ENCODE peak calls at places on chromosomes 11 and 22, in six cellular contexts. One of them, this sample, is unnamed.

GRCh38 chr11:15667127-15667725 is 552.5 kb downstream of the INSC start:
- DNase-seq in stimulated activated CD8-positive, alpha-beta memory T cell treated with anti-CD3 and anti-CD28 coated beads, Interleukin-4, amount 100 ng/mL, for 48 hours: no peak
- DNase-seq in pancreas: no peak
- DNase-seq in HTR-8/SVneo: no peak
- DNase-seq in activated T-cell treated with anti-CD3 and anti-CD28 coated beads for 1 hour: no peak
- DNase-seq in Peyer's patch: no peak
- DNase-seq in this sample: no peak

GRCh38 chr22:28112548-28113043 is 193.5 kb upstream of the PITPNB start:
- DNase-seq in stimulated activated CD8-positive, alpha-beta memory T cell treated with anti-CD3 and anti-CD28 coated beads, Interleukin-4, amount 100 ng/mL, for 48 hours: no peak
- DNase-seq in pancreas: no peak
- DNase-seq in HTR-8/SVneo: peak; percentile 12
- DNase-seq in activated T-cell treated with anti-CD3 and anti-CD28 coated beads for 1 hour: no peak
- DNase-seq in Peyer's patch: no peak
- DNase-seq in this sample: no peak

GRCh38 chr11:1876361-1877063 is 15.2 kb downstream of the PRR33 start:
- DNase-seq in stimulated activated CD8-positive, alpha-beta memory T cell treated with anti-CD3 and anti-CD28 coated beads, Interleukin-4, amount 100 ng/mL, for 48 hours: peak; percentile 59
- DNase-seq in pancreas: peak; percentile 25
- DNase-seq in HTR-8/SVneo: peak; percentile 35
- DNase-seq in activated T-cell treated with anti-CD3 and anti-CD28 coated beads for 1 hour: no peak
- DNase-seq in Peyer's patch: peak; percentile 73
- DNase-seq in this sample: no peak

GRCh38 chr11:63443714-63444113 is 47.3 kb downstream of the PLAAT5 start:
- DNase-seq in stimulated activated CD8-positive, alpha-beta memory T cell treated with anti-CD3 and anti-CD28 coated beads, Interleukin-4, amount 100 ng/mL, for 48 hours: peak; percentile 28
- DNase-seq in pancreas: no peak
- DNase-seq in HTR-8/SVneo: no peak
- DNase-seq in activated T-cell treated with anti-CD3 and anti-CD28 coated beads for 1 hour: no peak
- DNase-seq in Peyer's patch: no peak
- DNase-seq in this sample: no peak

GRCh38 chr11:129418039-129418438 is 42.4 kb downstream of the BARX2 start:
- DNase-seq in stimulated activated CD8-positive, alpha-beta memory T cell treated with anti-CD3 and anti-CD28 coated beads, Interleukin-4, amount 100 ng/mL, for 48 hours: no peak
- DNase-seq in pancreas: no peak
- DNase-seq in HTR-8/SVneo: no peak
- DNase-seq in activated T-cell treated with anti-CD3 and anti-CD28 coated beads for 1 hour: no peak
- DNase-seq in Peyer's patch: no peak
- DNase-seq in this sample: no peak

GRCh38 chr22:19974233-19974861 is 32.7 kb upstream of the TXNRD2 start:
- DNase-seq in stimulated activated CD8-positive, alpha-beta memory T cell treated with anti-CD3 and anti-CD28 coated beads, Interleukin-4, amount 100 ng/mL, for 48 hours: no peak
- DNase-seq in pancreas: no peak
- DNase-seq in HTR-8/SVneo: peak; percentile 35
- DNase-seq in activated T-cell treated with anti-CD3 and anti-CD28 coated beads for 1 hour: no peak
- DNase-seq in Peyer's patch: no peak
- DNase-seq in this sample: no peak

GRCh38 chr11:120089036-120090001 is 48.6 kb downstream of the TRIM29 start:
- DNase-seq in stimulated activated CD8-positive, alpha-beta memory T cell treated with anti-CD3 and anti-CD28 coated beads, Interleukin-4, amount 100 ng/mL, for 48 hours: no peak
- DNase-seq in pancreas: no peak
- DNase-seq in HTR-8/SVneo: no peak
- DNase-seq in activated T-cell treated with anti-CD3 and anti-CD28 coated beads for 1 hour: no peak
- DNase-seq in Peyer's patch: no peak
- DNase-seq in this sample: no peak

GRCh38 chr11:121300313-121300971 is 7.9 kb downstream of the SC5D start:
- DNase-seq in stimulated activated CD8-positive, alpha-beta memory T cell treated with anti-CD3 and anti-CD28 coated beads, Interleukin-4, amount 100 ng/mL, for 48 hours: no peak
- DNase-seq in pancreas: no peak
- DNase-seq in HTR-8/SVneo: no peak
- DNase-seq in activated T-cell treated with anti-CD3 and anti-CD28 coated beads for 1 hour: no peak
- DNase-seq in Peyer's patch: no peak
- DNase-seq in this sample: no peak

GRCh38 chr22:41193829-41194228 is 11.3 kb upstream of the L3MBTL2 start:
- DNase-seq in stimulated activated CD8-positive, alpha-beta memory T cell treated with anti-CD3 and anti-CD28 coated beads, Interleukin-4, amount 100 ng/mL, for 48 hours: no peak
- DNase-seq in pancreas: no peak
- DNase-seq in HTR-8/SVneo: no peak
- DNase-seq in activated T-cell treated with anti-CD3 and anti-CD28 coated beads for 1 hour: no peak
- DNase-seq in Peyer's patch: no peak
- DNase-seq in this sample: no peak

GRCh38 chr11:103051986-103052385 is 40.0 kb downstream of the DCUN1D5 start:
- DNase-seq in stimulated activated CD8-positive, alpha-beta memory T cell treated with anti-CD3 and anti-CD28 coated beads, Interleukin-4, amount 100 ng/mL, for 48 hours: no peak
- DNase-seq in pancreas: no peak
- DNase-seq in HTR-8/SVneo: no peak
- DNase-seq in activated T-cell treated with anti-CD3 and anti-CD28 coated beads for 1 hour: no peak
- DNase-seq in Peyer's patch: no peak
- DNase-seq in this sample: no peak

GRCh38 chr11:67298786-67299185 is 4.5 kb upstream of the SSH3 start:
- DNase-seq in stimulated activated CD8-positive, alpha-beta memory T cell treated with anti-CD3 and anti-CD28 coated beads, Interleukin-4, amount 100 ng/mL, for 48 hours: no peak
- DNase-seq in pancreas: no peak
- DNase-seq in HTR-8/SVneo: no peak
- DNase-seq in activated T-cell treated with anti-CD3 and anti-CD28 coated beads for 1 hour: no peak
- DNase-seq in Peyer's patch: peak; percentile 29
- DNase-seq in this sample: no peak

GRCh38 chr22:44357962-44358553 is 45.3 kb upstream of the SHISAL1 start:
- DNase-seq in stimulated activated CD8-positive, alpha-beta memory T cell treated with anti-CD3 and anti-CD28 coated beads, Interleukin-4, amount 100 ng/mL, for 48 hours: no peak
- DNase-seq in pancreas: no peak
- DNase-seq in HTR-8/SVneo: no peak
- DNase-seq in activated T-cell treated with anti-CD3 and anti-CD28 coated beads for 1 hour: no peak
- DNase-seq in Peyer's patch: peak; percentile 51
- DNase-seq in this sample: no peak

GRCh38 chr11:7672960-7673723 is at the start of gene CYB5R2:
- DNase-seq in stimulated activated CD8-positive, alpha-beta memory T cell treated with anti-CD3 and anti-CD28 coated beads, Interleukin-4, amount 100 ng/mL, for 48 hours: peak; percentile 33
- DNase-seq in pancreas: peak; percentile 74
- DNase-seq in HTR-8/SVneo: no peak
- DNase-seq in activated T-cell treated with anti-CD3 and anti-CD28 coated beads for 1 hour: no peak
- DNase-seq in Peyer's patch: peak; percentile 80
- DNase-seq in this sample: no peak

GRCh38 chr22:22810018-22810427 is 77.6 kb upstream of the IGLL5 start:
- DNase-seq in stimulated activated CD8-positive, alpha-beta memory T cell treated with anti-CD3 and anti-CD28 coated beads, Interleukin-4, amount 100 ng/mL, for 48 hours: peak; percentile 75
- DNase-seq in pancreas: no peak
- DNase-seq in HTR-8/SVneo: no peak
- DNase-seq in activated T-cell treated with anti-CD3 and anti-CD28 coated beads for 1 hour: peak; percentile 62
- DNase-seq in Peyer's patch: no peak
- DNase-seq in this sample: peak; percentile 76

GRCh38 chr11:118899296-118899688 is 15.6 kb downstream of the CXCR5 start:
- DNase-seq in stimulated activated CD8-positive, alpha-beta memory T cell treated with anti-CD3 and anti-CD28 coated beads, Interleukin-4, amount 100 ng/mL, for 48 hours: no peak
- DNase-seq in pancreas: no peak
- DNase-seq in HTR-8/SVneo: no peak
- DNase-seq in activated T-cell treated with anti-CD3 and anti-CD28 coated beads for 1 hour: no peak
- DNase-seq in Peyer's patch: no peak
- DNase-seq in this sample: no peak

GRCh38 chr22:19805821-19806212 is 45.2 kb downstream of the TBX1 start:
- DNase-seq in stimulated activated CD8-positive, alpha-beta memory T cell treated with anti-CD3 and anti-CD28 coated beads, Interleukin-4, amount 100 ng/mL, for 48 hours: no peak
- DNase-seq in pancreas: no peak
- DNase-seq in HTR-8/SVneo: no peak
- DNase-seq in activated T-cell treated with anti-CD3 and anti-CD28 coated beads for 1 hour: no peak
- DNase-seq in Peyer's patch: no peak
- DNase-seq in this sample: no peak

GRCh38 chr22:23565942-23566715 is 14.0 kb downstream of the IGLL1 start:
- DNase-seq in stimulated activated CD8-positive, alpha-beta memory T cell treated with anti-CD3 and anti-CD28 coated beads, Interleukin-4, amount 100 ng/mL, for 48 hours: no peak
- DNase-seq in pancreas: peak; percentile 20
- DNase-seq in HTR-8/SVneo: no peak
- DNase-seq in activated T-cell treated with anti-CD3 and anti-CD28 coated beads for 1 hour: no peak
- DNase-seq in Peyer's patch: peak; percentile 44
- DNase-seq in this sample: no peak

GRCh38 chr11:34481307-34481706 is 32.3 kb downstream of the ELF5 start:
- DNase-seq in stimulated activated CD8-positive, alpha-beta memory T cell treated with anti-CD3 and anti-CD28 coated beads, Interleukin-4, amount 100 ng/mL, for 48 hours: no peak
- DNase-seq in pancreas: no peak
- DNase-seq in HTR-8/SVneo: no peak
- DNase-seq in activated T-cell treated with anti-CD3 and anti-CD28 coated beads for 1 hour: no peak
- DNase-seq in Peyer's patch: no peak
- DNase-seq in this sample: no peak

GRCh38 chr11:119196833-119197483 is 9.2 kb upstream of the CBL start:
- DNase-seq in stimulated activated CD8-positive, alpha-beta memory T cell treated with anti-CD3 and anti-CD28 coated beads, Interleukin-4, amount 100 ng/mL, for 48 hours: peak; percentile 71
- DNase-seq in pancreas: peak; percentile 69
- DNase-seq in HTR-8/SVneo: peak; percentile 87
- DNase-seq in activated T-cell treated with anti-CD3 and anti-CD28 coated beads for 1 hour: peak; percentile 56
- DNase-seq in Peyer's patch: no peak
- DNase-seq in this sample: peak; percentile 51

GRCh38 chr22:47307812-47308211 is 545.4 kb downstream of the TBC1D22A start:
- DNase-seq in stimulated activated CD8-positive, alpha-beta memory T cell treated with anti-CD3 and anti-CD28 coated beads, Interleukin-4, amount 100 ng/mL, for 48 hours: no peak
- DNase-seq in pancreas: no peak
- DNase-seq in HTR-8/SVneo: no peak
- DNase-seq in activated T-cell treated with anti-CD3 and anti-CD28 coated beads for 1 hour: no peak
- DNase-seq in Peyer's patch: no peak
- DNase-seq in this sample: no peak

GRCh38 chr22:36510966-36511881 is 4.4 kb upstream of the FOXRED2 start:
- DNase-seq in stimulated activated CD8-positive, alpha-beta memory T cell treated with anti-CD3 and anti-CD28 coated beads, Interleukin-4, amount 100 ng/mL, for 48 hours: peak; percentile 49
- DNase-seq in pancreas: no peak
- DNase-seq in HTR-8/SVneo: peak; percentile 40
- DNase-seq in activated T-cell treated with anti-CD3 and anti-CD28 coated beads for 1 hour: peak; percentile 18
- DNase-seq in Peyer's patch: no peak
- DNase-seq in this sample: peak; percentile 28

GRCh38 chr11:79404325-79404724 is 36.5 kb downstream of the TENM4 start:
- DNase-seq in stimulated activated CD8-positive, alpha-beta memory T cell treated with anti-CD3 and anti-CD28 coated beads, Interleukin-4, amount 100 ng/mL, for 48 hours: no peak
- DNase-seq in pancreas: no peak
- DNase-seq in HTR-8/SVneo: no peak
- DNase-seq in activated T-cell treated with anti-CD3 and anti-CD28 coated beads for 1 hour: no peak
- DNase-seq in Peyer's patch: no peak
- DNase-seq in this sample: no peak

This sample was measured in CD4-positive, CD25-positive, alpha-beta regulatory T cell.